ENCODE peak calls at places on chromosome 17, in nine cellular contexts. Z is B cell, I is mucosa of descending colon, M is esophagus squamous epithelium, X is Karpas-422, K is stomach, S is SK-N-DZ, P is epithelial cell of esophagus, A is brain microvascular endothelial cell. J is an unnamed sample.

GRCh38 chr17:70195091-70195490 is 25.8 kb downstream of the KCNJ2 start:
- DNase-seq in M (no peak), S (no peak), I (no peak), X (no peak), P (no peak), Z (no peak), A (no peak), K (no peak), J (no peak)

GRCh38 chr17:47693667-47694017 is 319 bp upstream of the TBKBP1 start:
- DNase-seq in A (no peak), X (no peak), M (no peak), S (peak), K (no peak), Z (no peak), I (no peak), P (no peak), J (no peak)

GRCh38 chr17:13545941-13546340 is 55.8 kb downstream of the HS3ST3A1 start:
- DNase-seq in X (no peak), A (no peak), I (no peak), M (no peak), K (no peak), P (no peak), Z (no peak), S (no peak), J (no peak)

GRCh38 chr17:4566785-4567184 is 6.4 kb upstream of the GGT6 start:
- DNase-seq in M (no peak), A (peak), K (peak), I (no peak), Z (peak), X (peak), S (peak), P (peak), J (peak)

GRCh38 chr17:14805348-14805747 is 459.8 kb downstream of the PMP22 start:
- DNase-seq in X (no peak), I (no peak), S (no peak), M (no peak), K (no peak), P (no peak), A (no peak), Z (no peak), J (no peak)

GRCh38 chr17:14775761-14776492 is 475.0 kb downstream of the HS3ST3B1 start:
- DNase-seq in X (no peak), Z (no peak), P (peak), M (no peak), A (peak), I (no peak), K (no peak), S (no peak), J (no peak)

GRCh38 chr17:31882571-31882970 is 18.9 kb downstream of the UTP6 start:
- DNase-seq in S (no peak), K (no peak), I (no peak), X (peak), M (no peak), P (no peak), A (no peak), Z (peak), J (no peak)

GRCh38 chr17:67881083-67881482 is 55.8 kb downstream of the BPTF start:
- DNase-seq in X (no peak), M (no peak), Z (no peak), S (no peak), A (no peak), K (no peak), P (no peak), I (no peak), J (no peak)

GRCh38 chr17:43753488-43754129 is 5.0 kb downstream of the SOST start:
- DNase-seq in A (no peak), S (no peak), K (no peak), X (no peak), P (peak), M (no peak), Z (no peak), I (no peak), J (no peak)

GRCh38 chr17:66190738-66191606 is 961 bp downstream of the CEP112 start:
- DNase-seq in M (no peak), P (peak), X (no peak), I (no peak), A (peak), K (no peak), Z (no peak), S (no peak), J (no peak)

GRCh38 chr17:81794509-81794908 is 9.4 kb upstream of the GCGR start:
- DNase-seq in A (no peak), P (no peak), K (peak), Z (no peak), S (no peak), I (peak), M (no peak), X (no peak), J (no peak)